ENCODE peak calls at places on chromosomes 2 and 18, in five cellular contexts. C is CD4-positive, alpha-beta T cell; Q is fibroblast of the aortic adventitia; F is IMR-90; P is hepatocyte. R is an unnamed sample.
A peak's percentile ranks its signal among the peaks of the same experiment; 100 is the strongest.

GRCh38 chr18:29241199-29241598 is 1064.3 kb upstream of the CDH2 start:
- DNase-seq in C (no peak), F (no peak), P (no peak), Q (no peak), R (no peak)

GRCh38 chr2:84449055-84449454 is 10.0 kb downstream of the SUCLG1 start:
- DNase-seq in C (no peak), F (no peak), P (no peak), Q (no peak), R (no peak)

GRCh38 chr2:98730053-98730850 is 680 bp downstream of the MGAT4A start:
- DNase-seq in Q (peak; percentile 2), C (peak; percentile 68), P (peak; percentile 55), F (no peak), R (no peak)

GRCh38 chr2:232977438-232977971 is 35.6 kb downstream of the NGEF start:
- DNase-seq in C (no peak), Q (no peak), F (no peak), P (no peak), R (no peak)

GRCh38 chr2:156753766-156754165 is 317.6 kb downstream of the GPD2 start:
- DNase-seq in Q (no peak), P (no peak), C (no peak), F (no peak), R (no peak)

GRCh38 chr2:127743477-127744026 is 42.3 kb downstream of the SFT2D3 start:
- DNase-seq in C (no peak), P (no peak), F (no peak), Q (no peak), R (no peak)

GRCh38 chr2:13550832-13551231 is 834.1 kb downstream of the TRIB2 start:
- DNase-seq in C (no peak), Q (no peak), P (no peak), F (no peak), R (no peak)

GRCh38 chr18:14026199-14026598 is 106.0 kb downstream of the ZNF519 start:
- DNase-seq in C (no peak), F (no peak), P (no peak), Q (no peak), R (no peak)

GRCh38 chr2:226649201-226649600 is 150.4 kb downstream of the IRS1 start:
- DNase-seq in C (no peak), Q (no peak), P (no peak), F (no peak), R (no peak)

GRCh38 chr18:50424877-50425690 is 50.2 kb downstream of the SKA1 start:
- DNase-seq in Q (peak; percentile 99), P (peak; percentile 77), C (no peak), F (peak; percentile 50), R (no peak)

GRCh38 chr2:221558107-221558506 is 14.0 kb downstream of the EPHA4 start:
- DNase-seq in Q (no peak), P (no peak), F (no peak), C (no peak), R (no peak)

GRCh38 chr2:178920916-178921513 is 113.8 kb upstream of the TTN start:
- DNase-seq in Q (no peak), P (no peak), C (no peak), F (no peak), R (no peak)

GRCh38 chr2:41963661-41964525 is 83.9 kb upstream of the PKDCC start:
- DNase-seq in C (no peak), F (peak; percentile 26), P (peak; percentile 90), Q (peak; percentile 93), R (peak; percentile 52)

GRCh38 chr2:12352891-12353290 is 363.8 kb upstream of the TRIB2 start:
- DNase-seq in P (peak; percentile 13), C (no peak), F (peak; percentile 6), Q (no peak), R (no peak)

GRCh38 chr2:236180831-236181453 is 12.8 kb upstream of the GBX2 start:
- DNase-seq in F (peak; percentile 65), P (peak; percentile 80), Q (peak; percentile 70), C (no peak), R (no peak)

GRCh38 chr2:68287580-68288441 is 31.9 kb downstream of the CNRIP1 start:
- DNase-seq in Q (peak; percentile 78), F (peak; percentile 61), P (peak; percentile 53), C (no peak), R (no peak)

GRCh38 chr2:24110660-24111303 is 12.4 kb downstream of the PFN4 start:
- DNase-seq in C (no peak), P (no peak), F (no peak), Q (no peak), R (no peak)

GRCh38 chr18:23356915-23357421 is 96.1 kb upstream of the RIOK3 start:
- DNase-seq in P (no peak), C (no peak), Q (peak; percentile 92), F (peak; percentile 55), R (no peak)

GRCh38 chr2:74199275-74199701 is 873 bp downstream of the MTHFD2 start:
- DNase-seq in Q (no peak), F (no peak), C (no peak), P (no peak), R (no peak)

GRCh38 chr2:148721520-148721931 is 77.0 kb downstream of the EPC2 start:
- DNase-seq in Q (peak; percentile 7), P (no peak), C (no peak), F (peak; percentile 11), R (no peak)

GRCh38 chr2:128322651-128323491 is 4.2 kb upstream of the HS6ST1 start:
- DNase-seq in C (no peak), P (peak; percentile 15), F (no peak), Q (no peak), R (no peak)

GRCh38 chr2:38750011-38750792 is 959 bp downstream of the SRSF7 start:
- DNase-seq in P (peak; percentile 82), Q (peak; percentile 24), F (peak; percentile 19), C (peak; percentile 54), R (no peak)

GRCh38 chr2:17573085-17573805 is 32.7 kb downstream of the VSNL1 start:
- DNase-seq in P (no peak), Q (peak; percentile 44), C (no peak), F (no peak), R (no peak)

GRCh38 chr2:101696272-101697123 is 1.0 kb upstream of the MAP4K4 start:
- DNase-seq in C (no peak), F (no peak), P (peak; percentile 36), Q (no peak), R (no peak)

GRCh38 chr2:239813261-239814135 is 211.6 kb downstream of the NDUFA10 start:
- DNase-seq in C (no peak), P (no peak), Q (peak; percentile 1), F (no peak), R (no peak)

GRCh38 chr2:120805011-120805410 is 69.3 kb downstream of the GLI2 start:
- DNase-seq in Q (no peak), F (no peak), P (no peak), C (no peak), R (no peak)

GRCh38 chr18:68418226-68418868 is 296.6 kb downstream of the TMX3 start:
- DNase-seq in C (no peak), P (no peak), Q (no peak), F (no peak), R (no peak)

GRCh38 chr18:28175930-28176673 is 828 bp downstream of the CDH2 start:
- DNase-seq in Q (peak; percentile 43), C (no peak), P (peak; percentile 36), F (peak; percentile 27), R (no peak)

GRCh38 chr2:8219631-8220393 is 462.0 kb upstream of the ID2 start:
- DNase-seq in P (no peak), F (no peak), Q (no peak), C (no peak), R (no peak)
- TF ChIP-seq CTCF in P (no peak), F (no peak), Q (no peak), C (no peak), R (no peak)

DNA sequence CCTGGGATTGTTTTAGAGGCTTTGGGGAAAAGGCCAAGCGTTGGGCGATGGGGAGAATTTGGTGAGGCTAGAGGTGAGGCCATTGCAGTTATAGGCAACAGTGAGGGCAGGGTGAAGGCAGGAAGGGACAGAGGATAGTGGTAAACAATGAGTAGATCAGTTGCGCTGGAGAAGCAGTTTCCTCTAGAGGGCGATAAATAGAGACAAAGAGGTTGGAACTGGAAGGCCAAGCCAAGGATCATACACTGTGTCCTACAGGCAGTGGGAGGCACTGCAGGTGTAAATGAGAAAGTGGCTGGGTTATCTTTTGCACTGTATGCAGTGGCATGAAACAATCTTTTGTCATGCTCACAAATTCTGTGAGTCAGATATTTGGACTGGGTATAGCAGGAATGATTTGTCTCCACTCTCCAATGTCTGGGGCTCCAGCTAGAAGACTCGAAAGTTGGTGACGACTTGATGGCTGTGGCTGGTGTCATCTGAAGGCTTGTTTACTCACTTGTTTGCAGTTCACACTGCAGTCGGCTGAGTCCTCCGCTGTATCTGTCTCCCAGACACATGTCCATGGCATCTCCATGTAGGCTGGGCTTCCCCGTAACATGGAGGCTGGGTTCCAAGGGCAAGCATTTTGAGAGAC is 82.1 kb downstream of the TNP1 start:
- DNase-seq in P (peak; percentile 73), Q (peak; percentile 36), F (peak; percentile 49), C (no peak), R (no peak)
- TF ChIP-seq CTCF in P (peak; percentile 49), Q (peak; percentile 67), F (peak; percentile 66), C (peak; percentile 31), R (no peak)

GRCh38 chr2:231190531-231191197 is 7.8 kb upstream of the ARMC9 start:
- DNase-seq in C (no peak), F (no peak), P (no peak), Q (peak; percentile 71), R (no peak)
- TF ChIP-seq CTCF in C (no peak), F (no peak), P (no peak), Q (peak; percentile 35), R (no peak)

GRCh38 chr2:43397411-43397810 is 171.0 kb upstream of the ZFP36L2 start:
- DNase-seq in P (no peak), F (no peak), Q (no peak), C (no peak), R (no peak)
- TF ChIP-seq CTCF in P (no peak), F (no peak), Q (no peak), C (no peak), R (no peak)

GRCh38 chr18:52286675-52287074 is 53.3 kb upstream of the DCC start:
- DNase-seq in F (no peak), Q (no peak), C (no peak), P (no peak), R (no peak)

GRCh38 chr18:52283927-52284326 is 56.1 kb upstream of the DCC start:
- DNase-seq in F (no peak), Q (no peak), P (no peak), C (no peak), R (no peak)

GRCh38 chr18:52287151-52287550 is 52.8 kb upstream of the DCC start:
- DNase-seq in F (no peak), P (no peak), Q (no peak), C (no peak), R (no peak)

DNA sequence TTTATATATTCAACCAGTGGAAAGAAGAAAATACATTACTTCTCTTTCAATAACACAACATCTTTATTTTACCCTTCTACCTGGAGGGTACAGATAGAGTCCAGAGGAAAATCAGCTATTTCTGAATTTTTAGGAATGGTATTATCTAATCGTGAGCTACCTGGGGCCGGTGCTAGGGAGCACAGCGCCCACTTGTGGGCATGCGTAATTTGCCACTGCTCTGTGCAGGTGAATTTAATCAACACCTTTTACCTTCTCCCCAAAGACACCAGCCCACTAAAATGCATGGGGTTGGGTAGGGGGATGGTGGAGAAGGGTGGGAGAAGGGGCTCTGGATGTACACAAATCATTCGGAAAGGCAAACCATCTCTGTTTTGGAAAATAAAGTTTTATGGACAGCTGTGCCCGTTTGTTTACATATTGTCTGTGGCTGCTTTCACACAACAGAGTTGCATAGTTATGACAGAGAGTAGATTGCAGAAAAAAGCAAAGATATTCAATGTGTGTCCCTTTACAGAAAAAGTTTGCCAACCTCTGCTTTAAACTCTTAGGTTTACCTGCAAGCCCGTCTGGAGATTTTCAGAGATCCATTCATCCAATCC is 51.5 kb upstream of the DCC start:
- DNase-seq in C (no peak), Q (no peak), F (no peak), P (peak; percentile 53), R (no peak)
- TF ChIP-seq CTCF in C (no peak), Q (no peak), F (peak; percentile 17), P (peak; percentile 67), R (no peak)

R was measured in omental fat pad.